ENCODE peak calls at places on chromosomes 3 and 15, in ten cellular contexts. E, D, H, T, N, P, K, Q, X and L are unnamed samples.

GRCh38 chr15:31925541-31925940 is 104.8 kb upstream of the CHRNA7 start:
- DNase-seq in E (no peak), D (no peak), H (no peak), T (no peak), N (no peak), P (no peak), K (no peak), Q (no peak), X (no peak), L (no peak)

GRCh38 chr3:190172751-190173150 is 52.1 kb upstream of the P3H2 start:
- DNase-seq in E (no peak), D (no peak), H (no peak), T (no peak), N (no peak), P (no peak), K (peak), Q (no peak), X (no peak), L (no peak)

GRCh38 chr3:105957722-105958121 is 88.9 kb upstream of the CBLB start:
- DNase-seq in E (no peak), D (no peak), H (no peak), T (no peak), N (no peak), P (no peak), K (peak), Q (no peak), X (no peak), L (no peak)

GRCh38 chr3:136186850-136187249 is 9.3 kb downstream of the MSL2 start:
- DNase-seq in E (no peak), D (no peak), H (no peak), T (no peak), N (no peak), P (no peak), K (peak), Q (no peak), X (no peak), L (no peak)

GRCh38 chr3:184727357-184728060 is 15.6 kb upstream of the MAGEF1 start:
- DNase-seq in E (peak), D (peak), H (peak), T (peak), N (peak), P (no peak), K (peak), Q (peak), X (peak), L (peak)

GRCh38 chr3:143775401-143775970 is 72.8 kb downstream of the SLC9A9 start:
- DNase-seq in E (peak), D (no peak), H (peak), T (peak), N (peak), P (no peak), K (peak), Q (no peak), X (peak), L (no peak)

GRCh38 chr15:94004697-94005096 is 226.7 kb upstream of the MCTP2 start:
- DNase-seq in E (no peak), D (no peak), H (no peak), T (no peak), N (no peak), P (no peak), K (no peak), Q (no peak), X (no peak), L (no peak)

GRCh38 chr3:95797081-95797480 is 1017.3 kb upstream of the EPHA6 start:
- DNase-seq in E (no peak), D (no peak), H (no peak), T (no peak), N (no peak), P (no peak), K (no peak), Q (no peak), X (no peak), L (no peak)

GRCh38 chr15:78208887-78209645 is 25.3 kb downstream of the ACSBG1 start:
- DNase-seq in E (no peak), D (peak), H (no peak), T (no peak), N (no peak), P (peak), K (no peak), Q (no peak), X (no peak), L (no peak)

GRCh38 chr3:87268646-87269211 is 7.7 kb downstream of the POU1F1 start:
- DNase-seq in E (no peak), D (no peak), H (no peak), T (no peak), N (no peak), P (no peak), K (no peak), Q (no peak), X (no peak), L (no peak)